ENCODE peak calls at places on chromosomes 7 and 10, in seven cellular contexts. I is stimulated activated CD8-positive, alpha-beta memory T cell treated with anti-CD3 and anti-CD28 coated beads, Interleukin-15, amount 100 ng/mL, for 24 hours; W is suprapubic skin; B is GM12892; F is T-helper 1 cell; X is SK-MEL-5; D is fibroblast of lung. S is an unnamed sample.

GRCh38 chr10:78756604-78757442 is 311.9 kb upstream of the ZMIZ1 start:
- DNase-seq in I (no peak), W (peak; percentile 92), B (no peak), F (no peak), X (peak; percentile 64), D (peak; percentile 97), S (peak; percentile 98)

GRCh38 chr10:3472705-3473078 is 300.1 kb upstream of the PITRM1 start:
- DNase-seq in I (no peak), W (no peak), B (no peak), F (no peak), X (no peak), D (peak; percentile 74), S (no peak)

GRCh38 chr10:102815790-102816549 is 21.2 kb downstream of the CYP17A1 start:
- DNase-seq in I (no peak), W (peak; percentile 76), B (no peak), F (no peak), X (peak; percentile 52), D (peak; percentile 91), S (peak; percentile 76)

GRCh38 chr10:93413252-93413689 is 68.9 kb downstream of the MYOF start:
- DNase-seq in I (no peak), W (no peak), B (no peak), F (no peak), X (no peak), D (no peak), S (no peak)

GRCh38 chr10:33783078-33783477 is 448.6 kb upstream of the NRP1 start:
- DNase-seq in I (no peak), W (no peak), B (no peak), F (no peak), X (no peak), D (no peak), S (no peak)

GRCh38 chr7:57449904-57450303 is at the start of gene ZNF716:
- DNase-seq in I (no peak), W (no peak), B (no peak), F (no peak), X (no peak), D (no peak), S (no peak)

GRCh38 chr10:8050561-8051108 is 3.9 kb upstream of the GATA3 start:
- DNase-seq in I (no peak), W (peak; percentile 69), B (no peak), F (no peak), X (no peak), D (peak; percentile 43), S (no peak)

GRCh38 chr7:79182283-79182682 is 271.2 kb downstream of the MAGI2 start:
- DNase-seq in I (no peak), W (no peak), B (no peak), F (no peak), X (no peak), D (peak; percentile 90), S (no peak)

GRCh38 chr10:13351340-13351915 is 3.3 kb upstream of the SEPHS1 start:
- DNase-seq in I (no peak), W (no peak), B (no peak), F (no peak), X (no peak), D (no peak), S (no peak)

GRCh38 chr10:62616885-62617635 is 187.5 kb upstream of the ADO start:
- DNase-seq in I (no peak), W (no peak), B (no peak), F (no peak), X (no peak), D (no peak), S (no peak)

GRCh38 chr10:11430421-11431275 is 180.8 kb downstream of the USP6NL start:
- DNase-seq in I (no peak), W (no peak), B (no peak), F (no peak), X (no peak), D (no peak), S (no peak)

GRCh38 chr7:69373171-69374035 is 224.9 kb upstream of the AUTS2 start:
- DNase-seq in I (no peak), W (peak; percentile 56), B (no peak), F (no peak), X (no peak), D (peak; percentile 75), S (no peak)

GRCh38 chr10:29517352-29517923 is 117.3 kb downstream of the SVIL start:
- DNase-seq in I (no peak), W (no peak), B (no peak), F (no peak), X (peak; percentile 67), D (peak; percentile 29), S (peak; percentile 43)

GRCh38 chr10:69446650-69447151 is 4.6 kb upstream of the TSPAN15 start:
- DNase-seq in I (no peak), W (no peak), B (no peak), F (no peak), X (no peak), D (peak; percentile 88), S (peak; percentile 63)

GRCh38 chr7:148527717-148528168 is 62.8 kb upstream of the C7orf33 start:
- DNase-seq in I (peak; percentile 57), W (peak; percentile 75), B (peak; percentile 31), F (peak; percentile 72), X (peak; percentile 98), D (peak; percentile 69), S (peak; percentile 31)

GRCh38 chr7:80279760-80280159 is 145.1 kb downstream of the GNAI1 start:
- DNase-seq in I (no peak), W (no peak), B (no peak), F (no peak), X (no peak), D (no peak), S (no peak)

GRCh38 chr10:125661942-125662515 is 20.9 kb downstream of the TEX36 start:
- DNase-seq in I (no peak), W (no peak), B (no peak), F (no peak), X (no peak), D (peak; percentile 94), S (no peak)

GRCh38 chr7:149494738-149495368 is 2.8 kb downstream of the ZNF746 start:
- DNase-seq in I (no peak), W (no peak), B (no peak), F (no peak), X (no peak), D (no peak), S (no peak)

GRCh38 chr7:42722198-42722597 is 189.7 kb downstream of the C7orf25 start:
- DNase-seq in I (no peak), W (no peak), B (no peak), F (no peak), X (no peak), D (no peak), S (no peak)

GRCh38 chr7:150755473-150756099 is 18.4 kb downstream of the GIMAP5 start:
- DNase-seq in I (no peak), W (no peak), B (no peak), F (peak; percentile 57), X (no peak), D (no peak), S (no peak)

GRCh38 chr10:86335831-86336230 is 30.8 kb downstream of the GRID1 start:
- DNase-seq in I (no peak), W (peak; percentile 30), B (no peak), F (no peak), X (no peak), D (no peak), S (no peak)

GRCh38 chr7:98321301-98321700 is 39.8 kb downstream of the BRI3 start:
- DNase-seq in I (no peak), W (no peak), B (no peak), F (no peak), X (no peak), D (no peak), S (no peak)

GRCh38 chr10:130013938-130014733 is 50.1 kb upstream of the EBF3 start:
- DNase-seq in I (no peak), W (no peak), B (no peak), F (no peak), X (no peak), D (no peak), S (no peak)

GRCh38 chr7:53315986-53316385 is 280.6 kb downstream of the POM121L12 start:
- DNase-seq in I (no peak), W (no peak), B (no peak), F (no peak), X (peak; percentile 74), D (peak; percentile 2), S (no peak)

GRCh38 chr10:79452174-79452611 is 6.8 kb upstream of the ZCCHC24 start:
- DNase-seq in I (no peak), W (no peak), B (no peak), F (no peak), X (no peak), D (peak; percentile 43), S (peak; percentile 29)

GRCh38 chr7:56471811-56472210 is 355.6 kb upstream of the NUPR2 start:
- DNase-seq in I (no peak), W (no peak), B (no peak), F (no peak), X (no peak), D (no peak), S (no peak)

GRCh38 chr7:118583651-118584050 is 359.1 kb downstream of the ANKRD7 start:
- DNase-seq in I (no peak), W (no peak), B (no peak), F (no peak), X (no peak), D (no peak), S (no peak)

GRCh38 chr10:24894309-24894708 is 58.1 kb downstream of the PRTFDC1 start:
- DNase-seq in I (no peak), W (no peak), B (no peak), F (no peak), X (no peak), D (peak; percentile 96), S (peak; percentile 64)

GRCh38 chr10:126479280-126479679 is 91.0 kb upstream of the ADAM12 start:
- DNase-seq in I (no peak), W (no peak), B (no peak), F (no peak), X (no peak), D (no peak), S (no peak)

GRCh38 chr7:44971991-44972441 is 6.8 kb downstream of the MYO1G start:
- DNase-seq in I (no peak), W (peak; percentile 32), B (no peak), F (no peak), X (no peak), D (no peak), S (no peak)

GRCh38 chr7:136956232-136956631 is 87.8 kb downstream of the CHRM2 start:
- DNase-seq in I (no peak), W (no peak), B (no peak), F (no peak), X (no peak), D (peak; percentile 85), S (no peak)

GRCh38 chr7:635227-635626 is 91.3 kb upstream of the DNAAF5 start:
- DNase-seq in I (no peak), W (no peak), B (no peak), F (no peak), X (no peak), D (no peak), S (no peak)

GRCh38 chr10:22611425-22612111 is 102.8 kb downstream of the PIP4K2A start:
- DNase-seq in I (no peak), W (no peak), B (no peak), F (peak; percentile 66), X (no peak), D (no peak), S (no peak)

GRCh38 chr7:45897042-45897690 is 8.9 kb downstream of the IGFBP1 start:
- DNase-seq in I (no peak), W (no peak), B (no peak), F (no peak), X (no peak), D (peak; percentile 91), S (no peak)

GRCh38 chr7:64876792-64877713 is 26.0 kb upstream of the ZNF273 start:
- DNase-seq in I (peak; percentile 39), W (peak; percentile 68), B (peak; percentile 19), F (peak; percentile 43), X (peak; percentile 19), D (peak; percentile 16), S (peak; percentile 64)

GRCh38 chr10:22712959-22713852 is 1.2 kb downstream of the PIP4K2A start:
- DNase-seq in I (no peak), W (no peak), B (peak; percentile 27), F (peak; percentile 34), X (no peak), D (no peak), S (peak; percentile 21)

GRCh38 chr7:67631496-67631895 is 634.9 kb downstream of the TYW1 start:
- DNase-seq in I (no peak), W (no peak), B (no peak), F (no peak), X (no peak), D (no peak), S (no peak)

GRCh38 chr10:86652361-86653202 is 1.8 kb upstream of the OPN4 start:
- DNase-seq in I (no peak), W (peak; percentile 46), B (peak; percentile 10), F (peak; percentile 9), X (no peak), D (peak; percentile 23), S (no peak)

S was measured in hepatic stellate cell.